ENCODE peak calls at places on chromosomes 6 and 20, in ten cellular contexts. One of them, this sample, is unnamed.

GRCh38 chr6:11362481-11363018 is 130.1 kb upstream of the NEDD9 start:
- DNase-seq in PC-9: no peak
- DNase-seq in CD8-positive, alpha-beta T cell: no peak
- DNase-seq in choroid plexus epithelial cell: no peak
- DNase-seq in neural progenitor cell: no peak
- DNase-seq in neural crest cell: no peak
- DNase-seq in glutamatergic neuron: no peak
- DNase-seq in AG04450: no peak
- DNase-seq in upper lobe of right lung: no peak
- DNase-seq in psoas muscle: no peak
- DNase-seq in this sample: no peak

GRCh38 chr20:53579581-53580375 is 13.9 kb downstream of the ZNF217 start:
- DNase-seq in upper lobe of right lung: no peak
- DNase-seq in psoas muscle: no peak
- DNase-seq in AG04450: no peak
- DNase-seq in glutamatergic neuron: no peak
- DNase-seq in PC-9: peak; percentile 94
- DNase-seq in neural crest cell: no peak
- DNase-seq in neural progenitor cell: no peak
- DNase-seq in CD8-positive, alpha-beta T cell: peak; percentile 60
- DNase-seq in choroid plexus epithelial cell: peak; percentile 71
- DNase-seq in this sample: peak; percentile 92

GRCh38 chr6:16092990-16093389 is 35.9 kb upstream of the MYLIP start:
- DNase-seq in AG04450: no peak
- DNase-seq in choroid plexus epithelial cell: no peak
- DNase-seq in psoas muscle: no peak
- DNase-seq in upper lobe of right lung: no peak
- DNase-seq in CD8-positive, alpha-beta T cell: no peak
- DNase-seq in glutamatergic neuron: no peak
- DNase-seq in neural crest cell: no peak
- DNase-seq in PC-9: no peak
- DNase-seq in neural progenitor cell: no peak
- DNase-seq in this sample: no peak

GRCh38 chr6:29797120-29797519 is 30.5 kb upstream of the HLA-G start:
- DNase-seq in AG04450: no peak
- DNase-seq in choroid plexus epithelial cell: peak; percentile 23
- DNase-seq in CD8-positive, alpha-beta T cell: no peak
- DNase-seq in neural crest cell: no peak
- DNase-seq in neural progenitor cell: no peak
- DNase-seq in PC-9: peak; percentile 42
- DNase-seq in glutamatergic neuron: no peak
- DNase-seq in upper lobe of right lung: no peak
- DNase-seq in psoas muscle: no peak
- DNase-seq in this sample: peak; percentile 68

GRCh38 chr20:2533118-2533517 is 3.3 kb upstream of the TMC2 start:
- DNase-seq in AG04450: no peak
- DNase-seq in neural crest cell: no peak
- DNase-seq in CD8-positive, alpha-beta T cell: no peak
- DNase-seq in psoas muscle: no peak
- DNase-seq in PC-9: no peak
- DNase-seq in neural progenitor cell: no peak
- DNase-seq in choroid plexus epithelial cell: no peak
- DNase-seq in upper lobe of right lung: no peak
- DNase-seq in glutamatergic neuron: no peak
- DNase-seq in this sample: no peak

GRCh38 chr6:161835426-161836029 is 561.7 kb upstream of the AGPAT4 start:
- DNase-seq in neural crest cell: no peak
- DNase-seq in psoas muscle: no peak
- DNase-seq in neural progenitor cell: no peak
- DNase-seq in CD8-positive, alpha-beta T cell: no peak
- DNase-seq in AG04450: no peak
- DNase-seq in choroid plexus epithelial cell: peak; percentile 40
- DNase-seq in glutamatergic neuron: no peak
- DNase-seq in PC-9: no peak
- DNase-seq in upper lobe of right lung: no peak
- DNase-seq in this sample: no peak

GRCh38 chr6:52328303-52328662 is 33.7 kb upstream of the PAQR8 start:
- DNase-seq in glutamatergic neuron: no peak
- DNase-seq in AG04450: no peak
- DNase-seq in choroid plexus epithelial cell: no peak
- DNase-seq in PC-9: no peak
- DNase-seq in neural crest cell: no peak
- DNase-seq in psoas muscle: no peak
- DNase-seq in upper lobe of right lung: no peak
- DNase-seq in CD8-positive, alpha-beta T cell: no peak
- DNase-seq in neural progenitor cell: no peak
- DNase-seq in this sample: no peak

GRCh38 chr6:2984738-2985381 is 13.5 kb upstream of the SERPINB6 start:
- DNase-seq in PC-9: no peak
- DNase-seq in AG04450: no peak
- DNase-seq in glutamatergic neuron: no peak
- DNase-seq in neural progenitor cell: no peak
- DNase-seq in upper lobe of right lung: no peak
- DNase-seq in psoas muscle: no peak
- DNase-seq in choroid plexus epithelial cell: no peak
- DNase-seq in neural crest cell: no peak
- DNase-seq in CD8-positive, alpha-beta T cell: no peak
- DNase-seq in this sample: no peak

GRCh38 chr6:98787961-98788360 is 46.4 kb upstream of the POU3F2 start:
- DNase-seq in neural progenitor cell: peak; percentile 45
- DNase-seq in upper lobe of right lung: no peak
- DNase-seq in neural crest cell: peak; percentile 20
- DNase-seq in PC-9: no peak
- DNase-seq in glutamatergic neuron: peak; percentile 54
- DNase-seq in psoas muscle: no peak
- DNase-seq in CD8-positive, alpha-beta T cell: no peak
- DNase-seq in choroid plexus epithelial cell: no peak
- DNase-seq in AG04450: no peak
- DNase-seq in this sample: no peak

GRCh38 chr20:49207071-49207470 is 12.1 kb upstream of the DDX27 start:
- DNase-seq in choroid plexus epithelial cell: no peak
- DNase-seq in glutamatergic neuron: no peak
- DNase-seq in PC-9: no peak
- DNase-seq in neural crest cell: no peak
- DNase-seq in neural progenitor cell: no peak
- DNase-seq in AG04450: no peak
- DNase-seq in upper lobe of right lung: no peak
- DNase-seq in CD8-positive, alpha-beta T cell: no peak
- DNase-seq in psoas muscle: no peak
- DNase-seq in this sample: no peak

GRCh38 chr6:134848076-134848475 is 101.8 kb downstream of the ALDH8A1 start:
- DNase-seq in choroid plexus epithelial cell: no peak
- DNase-seq in neural crest cell: no peak
- DNase-seq in neural progenitor cell: no peak
- DNase-seq in glutamatergic neuron: no peak
- DNase-seq in CD8-positive, alpha-beta T cell: no peak
- DNase-seq in PC-9: no peak
- DNase-seq in AG04450: no peak
- DNase-seq in upper lobe of right lung: no peak
- DNase-seq in psoas muscle: no peak
- DNase-seq in this sample: no peak

GRCh38 chr20:32672982-32673727 is 586 bp downstream of the C20orf203 start:
- DNase-seq in neural crest cell: no peak
- DNase-seq in psoas muscle: no peak
- DNase-seq in PC-9: no peak
- DNase-seq in glutamatergic neuron: no peak
- DNase-seq in AG04450: no peak
- DNase-seq in upper lobe of right lung: no peak
- DNase-seq in CD8-positive, alpha-beta T cell: peak; percentile 70
- DNase-seq in neural progenitor cell: no peak
- DNase-seq in choroid plexus epithelial cell: no peak
- DNase-seq in this sample: no peak

GRCh38 chr6:16236648-16237199 is 1.7 kb upstream of the GMPR start:
- DNase-seq in PC-9: no peak
- DNase-seq in CD8-positive, alpha-beta T cell: no peak
- DNase-seq in upper lobe of right lung: no peak
- DNase-seq in AG04450: peak; percentile 21
- DNase-seq in neural progenitor cell: no peak
- DNase-seq in choroid plexus epithelial cell: peak; percentile 83
- DNase-seq in neural crest cell: no peak
- DNase-seq in glutamatergic neuron: no peak
- DNase-seq in psoas muscle: no peak
- DNase-seq in this sample: peak; percentile 28

GRCh38 chr20:48107560-48107959 is 322.3 kb upstream of the SULF2 start:
- DNase-seq in psoas muscle: no peak
- DNase-seq in neural crest cell: no peak
- DNase-seq in PC-9: no peak
- DNase-seq in AG04450: no peak
- DNase-seq in glutamatergic neuron: no peak
- DNase-seq in choroid plexus epithelial cell: peak; percentile 80
- DNase-seq in neural progenitor cell: no peak
- DNase-seq in upper lobe of right lung: peak; percentile 15
- DNase-seq in CD8-positive, alpha-beta T cell: no peak
- DNase-seq in this sample: peak; percentile 84

GRCh38 chr6:41633235-41633634 is 5.0 kb upstream of the MDFI start:
- DNase-seq in AG04450: no peak
- DNase-seq in PC-9: no peak
- DNase-seq in neural progenitor cell: no peak
- DNase-seq in CD8-positive, alpha-beta T cell: no peak
- DNase-seq in neural crest cell: no peak
- DNase-seq in psoas muscle: no peak
- DNase-seq in glutamatergic neuron: no peak
- DNase-seq in upper lobe of right lung: no peak
- DNase-seq in choroid plexus epithelial cell: no peak
- DNase-seq in this sample: no peak

GRCh38 chr6:6788394-6789020 is 200.0 kb downstream of the LY86 start:
- DNase-seq in upper lobe of right lung: no peak
- DNase-seq in AG04450: no peak
- DNase-seq in psoas muscle: no peak
- DNase-seq in neural progenitor cell: peak; percentile 25
- DNase-seq in PC-9: no peak
- DNase-seq in choroid plexus epithelial cell: peak; percentile 54
- DNase-seq in CD8-positive, alpha-beta T cell: no peak
- DNase-seq in glutamatergic neuron: no peak
- DNase-seq in neural crest cell: no peak
- DNase-seq in this sample: peak; percentile 54
- TF ChIP-seq CTCF in upper lobe of right lung: peak; percentile 62
- TF ChIP-seq CTCF in AG04450: peak; percentile 38
- TF ChIP-seq CTCF in psoas muscle: peak; percentile 31
- TF ChIP-seq CTCF in neural progenitor cell: peak; percentile 57
- TF ChIP-seq CTCF in PC-9: no peak
- TF ChIP-seq CTCF in choroid plexus epithelial cell: peak; percentile 80
- TF ChIP-seq CTCF in CD8-positive, alpha-beta T cell: peak; percentile 35
- TF ChIP-seq CTCF in glutamatergic neuron: peak; percentile 61
- TF ChIP-seq CTCF in neural crest cell: peak; percentile 57
- TF ChIP-seq CTCF in this sample: peak; percentile 38

GRCh38 chr6:723540-723939 is 30.6 kb upstream of the EXOC2 start:
- DNase-seq in neural progenitor cell: no peak
- DNase-seq in glutamatergic neuron: no peak
- DNase-seq in upper lobe of right lung: no peak
- DNase-seq in choroid plexus epithelial cell: peak; percentile 13
- DNase-seq in PC-9: no peak
- DNase-seq in psoas muscle: no peak
- DNase-seq in neural crest cell: no peak
- DNase-seq in CD8-positive, alpha-beta T cell: no peak
- DNase-seq in AG04450: no peak
- DNase-seq in this sample: no peak
- TF ChIP-seq CTCF in neural progenitor cell: peak; percentile 10
- TF ChIP-seq CTCF in glutamatergic neuron: peak; percentile 26
- TF ChIP-seq CTCF in upper lobe of right lung: no peak
- TF ChIP-seq CTCF in choroid plexus epithelial cell: peak; percentile 47
- TF ChIP-seq CTCF in PC-9: no peak
- TF ChIP-seq CTCF in psoas muscle: no peak
- TF ChIP-seq CTCF in neural crest cell: peak; percentile 37
- TF ChIP-seq CTCF in CD8-positive, alpha-beta T cell: no peak
- TF ChIP-seq CTCF in AG04450: peak; percentile 30
- TF ChIP-seq CTCF in this sample: no peak

GRCh38 chr20:17611290-17611539 is 41.3 kb downstream of the DSTN start:
- DNase-seq in upper lobe of right lung: no peak
- DNase-seq in CD8-positive, alpha-beta T cell: no peak
- DNase-seq in psoas muscle: no peak
- DNase-seq in PC-9: no peak
- DNase-seq in neural progenitor cell: no peak
- DNase-seq in AG04450: no peak
- DNase-seq in glutamatergic neuron: no peak
- DNase-seq in choroid plexus epithelial cell: no peak
- DNase-seq in neural crest cell: no peak
- DNase-seq in this sample: no peak

GRCh38 chr20:17612975-17613327 is 43.1 kb downstream of the DSTN start:
- DNase-seq in neural progenitor cell: no peak
- DNase-seq in glutamatergic neuron: no peak
- DNase-seq in choroid plexus epithelial cell: no peak
- DNase-seq in neural crest cell: no peak
- DNase-seq in upper lobe of right lung: peak; percentile 56
- DNase-seq in psoas muscle: no peak
- DNase-seq in AG04450: no peak
- DNase-seq in CD8-positive, alpha-beta T cell: no peak
- DNase-seq in PC-9: no peak
- DNase-seq in this sample: no peak

GRCh38 chr20:17610566-17611289 is 40.9 kb downstream of the DSTN start:
- DNase-seq in neural crest cell: no peak
- DNase-seq in upper lobe of right lung: peak; percentile 70
- DNase-seq in AG04450: no peak
- DNase-seq in psoas muscle: peak; percentile 50
- DNase-seq in CD8-positive, alpha-beta T cell: peak; percentile 80
- DNase-seq in neural progenitor cell: no peak
- DNase-seq in glutamatergic neuron: peak; percentile 15
- DNase-seq in choroid plexus epithelial cell: peak; percentile 18
- DNase-seq in PC-9: no peak
- DNase-seq in this sample: no peak

GRCh38 chr20:17612287-17612974 is 42.6 kb downstream of the DSTN start:
- DNase-seq in AG04450: no peak
- DNase-seq in CD8-positive, alpha-beta T cell: peak; percentile 71
- DNase-seq in PC-9: no peak
- DNase-seq in glutamatergic neuron: peak; percentile 15
- DNase-seq in upper lobe of right lung: peak; percentile 69
- DNase-seq in psoas muscle: peak; percentile 53
- DNase-seq in choroid plexus epithelial cell: peak; percentile 87
- DNase-seq in neural crest cell: no peak
- DNase-seq in neural progenitor cell: no peak
- DNase-seq in this sample: peak; percentile 33

GRCh38 chr20:17611540-17612286 is 41.8 kb downstream of the DSTN start:
- DNase-seq in upper lobe of right lung: peak; percentile 72
- DNase-seq in choroid plexus epithelial cell: peak; percentile 50
- DNase-seq in AG04450: no peak
- DNase-seq in neural crest cell: no peak
- DNase-seq in CD8-positive, alpha-beta T cell: no peak
- DNase-seq in PC-9: no peak
- DNase-seq in glutamatergic neuron: peak; percentile 58
- DNase-seq in neural progenitor cell: peak; percentile 42
- DNase-seq in psoas muscle: peak; percentile 56
- DNase-seq in this sample: peak; percentile 68
- TF ChIP-seq CTCF in upper lobe of right lung: peak; percentile 41
- TF ChIP-seq CTCF in choroid plexus epithelial cell: peak; percentile 57
- TF ChIP-seq CTCF in AG04450: peak; percentile 49
- TF ChIP-seq CTCF in neural crest cell: peak; percentile 51
- TF ChIP-seq CTCF in CD8-positive, alpha-beta T cell: peak; percentile 42
- TF ChIP-seq CTCF in PC-9: peak; percentile 58
- TF ChIP-seq CTCF in glutamatergic neuron: peak; percentile 55
- TF ChIP-seq CTCF in neural progenitor cell: peak; percentile 9
- TF ChIP-seq CTCF in psoas muscle: peak; percentile 34
- TF ChIP-seq CTCF in this sample: no peak

GRCh38 chr6:6366778-6367177 is 46.3 kb upstream of the F13A1 start:
- DNase-seq in neural crest cell: no peak
- DNase-seq in choroid plexus epithelial cell: no peak
- DNase-seq in upper lobe of right lung: no peak
- DNase-seq in psoas muscle: no peak
- DNase-seq in neural progenitor cell: peak; percentile 31
- DNase-seq in CD8-positive, alpha-beta T cell: no peak
- DNase-seq in glutamatergic neuron: peak; percentile 34
- DNase-seq in PC-9: no peak
- DNase-seq in AG04450: no peak
- DNase-seq in this sample: no peak
- TF ChIP-seq CTCF in neural crest cell: no peak
- TF ChIP-seq CTCF in choroid plexus epithelial cell: no peak
- TF ChIP-seq CTCF in upper lobe of right lung: no peak
- TF ChIP-seq CTCF in psoas muscle: no peak
- TF ChIP-seq CTCF in neural progenitor cell: peak; percentile 7
- TF ChIP-seq CTCF in CD8-positive, alpha-beta T cell: no peak
- TF ChIP-seq CTCF in glutamatergic neuron: no peak
- TF ChIP-seq CTCF in PC-9: no peak
- TF ChIP-seq CTCF in AG04450: no peak
- TF ChIP-seq CTCF in this sample: no peak

This sample was measured in MCF 10A.